ENCODE peak calls at places on chromosomes 16 and 17, in nine cellular contexts. Y is GM12891, O is upper lobe of left lung, E is endothelial cell of umbilical vein, J is breast epithelium, C is stomach, A is SK-N-MC, R is HL-60, K is Panc1. P is an unnamed sample.

GRCh38 chr16:11297492-11298142 is 16.5 kb upstream of the PRM1 start:
- DNase-seq in O (peak; percentile 87), J (peak; percentile 66), E (peak; percentile 15), K (no peak), A (no peak), Y (peak; percentile 51), R (no peak), C (peak; percentile 91), P (peak; percentile 70)

GRCh38 chr16:50006954-50007353 is 18.1 kb upstream of the CNEP1R1 start:
- DNase-seq in E (no peak), Y (no peak), A (no peak), K (no peak), C (no peak), R (no peak), O (no peak), J (no peak), P (no peak)

GRCh38 chr16:88633684-88634140 is 4.7 kb upstream of the IL17C start:
- DNase-seq in O (peak; percentile 89), J (no peak), Y (peak; percentile 66), E (peak; percentile 7), R (no peak), K (no peak), A (no peak), C (peak; percentile 52), P (no peak)

GRCh38 chr17:5077781-5078105 is 524 bp upstream of the ZFP3 start:
- DNase-seq in E (no peak), K (no peak), R (no peak), O (no peak), C (no peak), J (no peak), A (no peak), Y (no peak), P (no peak)

GRCh38 chr17:61701978-61702377 is 111.0 kb upstream of the NACA2 start:
- DNase-seq in J (no peak), O (no peak), R (no peak), A (no peak), Y (no peak), E (no peak), C (no peak), K (no peak), P (no peak)

GRCh38 chr16:47979783-47980182 is 176.0 kb downstream of the ABCC12 start:
- DNase-seq in C (no peak), O (no peak), R (no peak), E (no peak), A (no peak), Y (no peak), K (no peak), J (no peak), P (no peak)

GRCh38 chr17:74235040-74235581 is 21.7 kb downstream of the TTYH2 start:
- DNase-seq in O (no peak), E (no peak), K (no peak), R (no peak), C (no peak), Y (no peak), A (no peak), J (no peak), P (no peak)

GRCh38 chr17:31452101-31452500 is 60.6 kb downstream of the RAB11FIP4 start:
- DNase-seq in C (no peak), J (no peak), A (no peak), R (no peak), O (no peak), Y (no peak), K (no peak), E (no peak), P (no peak)

GRCh38 chr16:79540825-79541595 is 59.5 kb downstream of the MAF start:
- DNase-seq in R (no peak), J (no peak), Y (no peak), O (no peak), E (no peak), C (no peak), K (no peak), A (no peak), P (no peak)

GRCh38 chr16:9316615-9317014 is 225.2 kb downstream of the HAPSTR1 start:
- DNase-seq in E (no peak), O (no peak), C (no peak), K (no peak), Y (no peak), J (no peak), R (no peak), A (no peak), P (no peak)

GRCh38 chr17:1713878-1714487 is 3.8 kb upstream of the TLCD2 start:
- DNase-seq in A (no peak), O (peak; percentile 56), R (no peak), J (no peak), Y (no peak), K (no peak), C (peak; percentile 54), E (peak; percentile 43), P (no peak)

GRCh38 chr17:17029938-17030337 is 12.3 kb upstream of the MPRIP start:
- DNase-seq in R (no peak), Y (no peak), A (no peak), E (no peak), J (no peak), C (no peak), O (peak; percentile 52), K (no peak), P (no peak)

GRCh38 chr17:17033466-17033865 is 8.8 kb upstream of the MPRIP start:
- DNase-seq in A (no peak), Y (no peak), E (no peak), O (no peak), K (no peak), J (no peak), R (no peak), C (no peak), P (no peak)

GRCh38 chr17:17030515-17031211 is 11.6 kb upstream of the MPRIP start:
- DNase-seq in C (no peak), E (no peak), J (no peak), O (no peak), R (no peak), K (no peak), A (no peak), Y (no peak), P (no peak)

GRCh38 chr17:17034028-17034427 is 8.2 kb upstream of the MPRIP start:
- DNase-seq in O (no peak), A (no peak), K (no peak), C (no peak), R (no peak), Y (no peak), E (no peak), J (no peak), P (no peak)

GRCh38 chr17:17032131-17032692 is 10.0 kb upstream of the MPRIP start:
- DNase-seq in K (no peak), O (peak; percentile 88), R (no peak), C (peak; percentile 84), Y (no peak), E (peak; percentile 61), J (no peak), A (no peak), P (no peak)
- TF ChIP-seq POLR2AphosphoS5 in K (no peak), O (no peak), R (no peak), C (no peak), Y (no peak), E (peak; percentile 45), J (no peak), A (no peak), P (no peak)

DNA sequence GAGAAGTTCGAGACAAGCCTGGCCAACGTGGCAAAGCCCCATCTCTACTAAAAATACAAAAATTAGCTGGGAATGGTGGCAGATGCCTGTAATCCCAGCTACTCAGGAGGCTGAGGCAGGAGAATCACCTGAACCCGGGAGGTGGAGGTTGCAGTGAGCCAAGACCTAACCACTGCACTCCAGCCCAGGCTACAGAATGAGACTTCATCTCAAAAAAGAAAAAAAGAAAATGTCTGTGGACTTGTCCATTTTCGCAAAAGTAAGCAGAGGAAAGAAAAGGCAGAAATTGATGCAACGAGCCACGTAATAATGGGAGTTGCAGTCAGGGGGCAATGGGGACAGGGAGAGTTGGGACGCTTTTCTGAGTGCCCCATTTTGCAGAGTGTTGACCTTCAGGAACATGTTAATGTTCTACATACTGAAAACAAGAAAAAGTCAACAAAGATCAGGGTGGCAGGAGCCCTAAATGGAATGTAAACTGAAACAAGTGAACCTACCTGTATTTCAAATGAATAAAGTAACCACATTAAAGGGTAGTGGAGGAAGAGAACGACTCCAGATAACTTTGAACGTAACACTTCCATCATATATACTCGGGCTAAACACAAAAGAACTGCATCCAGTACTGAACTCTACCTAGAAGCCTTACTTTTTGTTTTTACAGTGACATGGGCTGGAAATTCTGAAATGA is 76.4 kb downstream of the CNGB1 start:
- DNase-seq in J (no peak), E (no peak), O (no peak), A (no peak), K (no peak), Y (no peak), C (no peak), R (no peak), P (no peak)
- TF ChIP-seq POLR2AphosphoS5 in J (no peak), E (no peak), O (no peak), A (no peak), K (no peak), Y (no peak), C (no peak), R (no peak), P (no peak)

DNA sequence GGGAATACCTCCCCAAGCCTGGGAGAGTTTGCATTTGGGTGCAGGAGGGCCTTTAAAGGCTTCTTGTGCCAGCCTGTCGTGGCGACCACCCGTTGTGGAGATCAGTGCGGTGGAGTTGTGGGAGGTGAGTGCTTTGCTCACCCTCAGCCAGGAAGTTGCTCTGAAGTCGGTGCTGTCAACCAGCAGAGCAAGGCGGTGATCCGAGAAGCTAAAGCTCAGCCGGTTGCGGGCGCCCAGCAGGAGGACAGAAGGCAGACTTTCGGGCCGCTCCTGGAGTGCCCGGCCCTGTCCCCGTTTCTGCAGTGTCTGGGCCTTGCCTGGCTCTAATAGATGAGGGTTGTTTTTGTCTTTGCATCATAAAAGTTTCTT is 1.4 kb downstream of the UBE2I start:
- DNase-seq in Y (no peak), J (no peak), E (peak; percentile 29), K (no peak), A (no peak), R (no peak), C (peak; percentile 29), O (no peak), P (no peak)
- TF ChIP-seq POLR2AphosphoS5 in Y (peak; percentile 2), J (no peak), E (no peak), K (no peak), A (no peak), R (no peak), C (no peak), O (no peak), P (no peak)

GRCh38 chr17:80510772-80511171 is 33.9 kb upstream of the RPTOR start:
- DNase-seq in E (no peak), R (no peak), O (no peak), Y (no peak), K (no peak), J (no peak), A (no peak), C (no peak), P (no peak)

GRCh38 chr17:80510132-80510531 is 33.7 kb upstream of the NPTX1 start:
- DNase-seq in J (no peak), Y (no peak), O (peak; percentile 58), E (no peak), C (no peak), K (no peak), R (no peak), A (no peak), P (no peak)

GRCh38 chr17:80512233-80512632 is 32.4 kb upstream of the RPTOR start:
- DNase-seq in C (no peak), J (no peak), A (no peak), Y (no peak), E (no peak), R (no peak), K (no peak), O (peak; percentile 59), P (no peak)

GRCh38 chr17:80513201-80513600 is 31.4 kb upstream of the RPTOR start:
- DNase-seq in R (no peak), E (no peak), C (no peak), Y (no peak), O (peak; percentile 57), J (no peak), A (no peak), K (no peak), P (no peak)

GRCh38 chr17:80511222-80512180 is 33.1 kb upstream of the RPTOR start:
- DNase-seq in Y (no peak), O (peak; percentile 62), A (no peak), E (no peak), R (no peak), J (no peak), K (no peak), C (no peak), P (no peak)
- TF ChIP-seq POLR2AphosphoS5 in Y (no peak), O (no peak), A (no peak), E (no peak), R (no peak), J (no peak), K (no peak), C (no peak), P (no peak)